ENCODE peak calls at places on chromosomes 1 and 21, in ten cellular contexts. M, E, S, D, G, O, J, N, V and L are unnamed samples.

GRCh38 chr1:43019226-43019625 is 60.6 kb upstream of the SLC2A1 start:
- DNase-seq in M (no peak), E (no peak), S (no peak), D (no peak), G (no peak), O (no peak), J (no peak), N (no peak), V (no peak), L (no peak)

GRCh38 chr1:147492207-147492606 is 49.1 kb upstream of the BCL9 start:
- DNase-seq in M (no peak), E (no peak), S (no peak), D (no peak), G (no peak), O (no peak), J (no peak), N (no peak), V (no peak), L (no peak)

GRCh38 chr1:44553771-44554170 is 120.5 kb downstream of the TMEM53 start:
- DNase-seq in M (no peak), E (no peak), S (no peak), D (no peak), G (no peak), O (no peak), J (no peak), N (no peak), V (no peak), L (no peak)

GRCh38 chr1:20371883-20372282 is 81.2 kb downstream of the VWA5B1 start:
- DNase-seq in M (no peak), E (no peak), S (no peak), D (no peak), G (no peak), O (no peak), J (no peak), N (no peak), V (no peak), L (no peak)

GRCh38 chr21:41316641-41317392 is at the start of gene FAM3B:
- DNase-seq in M (peak), E (peak), S (peak), D (peak), G (no peak), O (no peak), J (no peak), N (peak), V (no peak), L (no peak)

GRCh38 chr1:28297826-28298225 is 31.0 kb upstream of the MED18 start:
- DNase-seq in M (no peak), E (no peak), S (no peak), D (no peak), G (no peak), O (no peak), J (no peak), N (no peak), V (no peak), L (no peak)

GRCh38 chr1:194230351-194231144 is 1044.1 kb upstream of the B3GALT2 start:
- DNase-seq in M (no peak), E (no peak), S (no peak), D (no peak), G (no peak), O (no peak), J (no peak), N (no peak), V (no peak), L (no peak)

GRCh38 chr21:44449473-44450363 is 5.6 kb upstream of the LRRC3 start:
- DNase-seq in M (no peak), E (no peak), S (no peak), D (no peak), G (no peak), O (no peak), J (peak), N (peak), V (no peak), L (no peak)

GRCh38 chr1:94669213-94669612 is 127.7 kb upstream of the F3 start:
- DNase-seq in M (no peak), E (no peak), S (no peak), D (no peak), G (no peak), O (no peak), J (no peak), N (no peak), V (no peak), L (no peak)

GRCh38 chr1:23837905-23838304 is 12.7 kb upstream of the HMGCL start:
- DNase-seq in M (peak), E (peak), S (peak), D (no peak), G (no peak), O (no peak), J (no peak), N (no peak), V (no peak), L (no peak)

GRCh38 chr1:247373721-247374141 is 42.1 kb upstream of the ZNF496 start:
- DNase-seq in M (peak), E (peak), S (peak), D (no peak), G (no peak), O (no peak), J (no peak), N (peak), V (no peak), L (peak)

GRCh38 chr1:15797614-15798390 is 9.6 kb downstream of the UQCRHL start:
- DNase-seq in M (no peak), E (no peak), S (no peak), D (no peak), G (no peak), O (no peak), J (no peak), N (no peak), V (no peak), L (no peak)

GRCh38 chr1:4594286-4594991 is 60.0 kb upstream of the AJAP1 start:
- DNase-seq in M (no peak), E (no peak), S (no peak), D (no peak), G (no peak), O (no peak), J (no peak), N (no peak), V (no peak), L (no peak)

GRCh38 chr1:158007949-158008386 is 14.5 kb downstream of the KIRREL1 start:
- DNase-seq in M (no peak), E (no peak), S (no peak), D (no peak), G (no peak), O (no peak), J (no peak), N (no peak), V (no peak), L (no peak)

GRCh38 chr1:151693057-151693651 is 23.4 kb downstream of the CELF3 start:
- DNase-seq in M (no peak), E (no peak), S (peak), D (no peak), G (no peak), O (no peak), J (no peak), N (no peak), V (no peak), L (no peak)

GRCh38 chr1:10693497-10694273 is 102.8 kb downstream of the CASZ1 start:
- DNase-seq in M (peak), E (peak), S (peak), D (no peak), G (no peak), O (no peak), J (no peak), N (peak), V (no peak), L (no peak)

GRCh38 chr1:17527036-17527914 is 12.2 kb upstream of the ARHGEF10L start:
- DNase-seq in M (no peak), E (peak), S (no peak), D (no peak), G (no peak), O (no peak), J (no peak), N (no peak), V (no peak), L (no peak)

GRCh38 chr1:222749927-222750326 is 12.9 kb downstream of the FAM177B start:
- DNase-seq in M (no peak), E (no peak), S (peak), D (no peak), G (no peak), O (no peak), J (no peak), N (no peak), V (no peak), L (no peak)

GRCh38 chr1:40394456-40395172 is 21.1 kb downstream of the SMAP2 start:
- DNase-seq in M (no peak), E (no peak), S (no peak), D (no peak), G (no peak), O (no peak), J (no peak), N (no peak), V (no peak), L (no peak)

GRCh38 chr1:224262373-224263054 is 67.5 kb downstream of the NVL start:
- DNase-seq in M (no peak), E (no peak), S (no peak), D (no peak), G (no peak), O (no peak), J (no peak), N (no peak), V (no peak), L (no peak)

GRCh38 chr1:85628791-85629531 is 48.4 kb downstream of the CCN1 start:
- DNase-seq in M (peak), E (peak), S (peak), D (no peak), G (peak), O (no peak), J (peak), N (no peak), V (no peak), L (no peak)

GRCh38 chr1:169012416-169012815 is 94.1 kb upstream of the ATP1B1 start:
- DNase-seq in M (no peak), E (no peak), S (no peak), D (no peak), G (no peak), O (no peak), J (no peak), N (no peak), V (no peak), L (no peak)

GRCh38 chr1:115114308-115114707 is 25.0 kb upstream of the TSPAN2 start:
- DNase-seq in M (no peak), E (no peak), S (no peak), D (no peak), G (no peak), O (no peak), J (no peak), N (no peak), V (no peak), L (no peak)

GRCh38 chr1:161139765-161140164 is 7.3 kb upstream of the DEDD start:
- DNase-seq in M (no peak), E (no peak), S (peak), D (no peak), G (no peak), O (no peak), J (no peak), N (peak), V (no peak), L (no peak)

GRCh38 chr1:164311376-164311775 is 247.6 kb upstream of the PBX1 start:
- DNase-seq in M (no peak), E (no peak), S (no peak), D (no peak), G (no peak), O (no peak), J (no peak), N (no peak), V (no peak), L (no peak)

DNA sequence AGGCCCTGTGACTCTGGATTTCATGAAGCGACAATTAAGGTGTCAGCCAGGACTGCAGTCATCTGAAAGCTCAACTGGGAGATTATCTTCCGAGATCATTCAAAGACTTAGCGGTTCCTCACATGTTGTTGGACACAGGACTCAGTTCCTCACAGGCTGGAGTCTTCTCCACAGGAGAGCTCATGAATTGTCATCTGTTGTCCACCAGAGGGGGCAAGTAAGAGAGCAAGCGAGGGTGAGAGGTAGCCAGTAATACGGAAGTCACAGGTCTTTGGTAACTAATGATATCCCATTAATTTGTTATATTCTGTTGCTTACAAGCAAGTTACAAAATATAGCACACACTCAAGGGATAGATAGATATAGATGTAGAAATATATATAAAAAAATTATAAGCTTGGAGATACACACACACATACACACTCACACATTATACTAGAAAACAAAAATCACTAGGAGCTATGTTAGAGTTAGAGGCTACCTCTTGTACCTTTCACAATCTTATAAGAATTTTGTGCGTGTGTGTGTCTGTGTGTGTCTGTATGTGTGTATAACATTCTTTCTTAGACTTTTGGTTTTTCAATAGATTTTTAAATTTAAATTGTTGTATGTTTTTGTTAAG is 1695.3 kb downstream of the BRINP3 start:
- DNase-seq in M (no peak), E (no peak), S (peak), D (no peak), G (peak), O (no peak), J (no peak), N (peak), V (no peak), L (no peak)
- TF ChIP-seq CTCF in M (peak), E (no peak), S (peak), D (no peak), G (peak), O (no peak), J (peak), N (peak), V (no peak), L (no peak)

DNA sequence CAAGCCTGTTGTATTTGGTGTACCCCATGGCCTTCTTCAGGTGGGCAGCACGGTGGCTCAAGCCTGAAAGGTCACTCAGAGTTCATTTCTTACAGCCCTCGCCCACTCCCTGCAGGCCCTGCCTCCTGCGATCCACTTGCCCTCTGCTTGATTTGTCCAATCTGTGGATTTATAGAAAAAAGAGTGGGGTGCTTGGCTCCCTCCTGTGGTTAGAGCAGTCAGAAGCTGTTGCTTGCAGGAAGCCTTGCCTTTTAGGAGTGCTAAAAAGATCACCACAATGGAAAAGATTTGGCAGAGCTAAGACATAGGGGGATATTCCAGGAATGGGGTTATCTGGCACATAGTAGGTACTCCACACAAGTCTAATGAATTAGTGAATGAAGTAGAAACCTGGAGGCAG is 108.0 kb upstream of the TRABD2B start:
- DNase-seq in M (no peak), E (no peak), S (peak), D (no peak), G (no peak), O (no peak), J (no peak), N (no peak), V (no peak), L (no peak)
- TF ChIP-seq CTCF in M (no peak), E (no peak), S (peak), D (no peak), G (peak), O (no peak), J (no peak), N (no peak), V (no peak), L (no peak)

GRCh38 chr1:202237052-202237451 is 43.5 kb downstream of the LGR6 start:
- DNase-seq in M (no peak), E (peak), S (peak), D (peak), G (no peak), O (no peak), J (peak), N (peak), V (no peak), L (no peak)
- TF ChIP-seq CTCF in M (peak), E (peak), S (peak), D (peak), G (peak), O (no peak), J (peak), N (no peak), V (no peak), L (no peak)

GRCh38 chr1:201186212-201186611 is 4.4 kb upstream of the IGFN1 start:
- DNase-seq in M (no peak), E (no peak), S (no peak), D (no peak), G (no peak), O (no peak), J (no peak), N (no peak), V (no peak), L (no peak)

GRCh38 chr1:201184307-201184706 is 6.3 kb upstream of the IGFN1 start:
- DNase-seq in M (no peak), E (no peak), S (no peak), D (no peak), G (no peak), O (no peak), J (no peak), N (no peak), V (no peak), L (no peak)

GRCh38 chr1:201185527-201186128 is 5.0 kb upstream of the IGFN1 start:
- DNase-seq in M (no peak), E (no peak), S (no peak), D (no peak), G (no peak), O (no peak), J (no peak), N (no peak), V (no peak), L (no peak)

GRCh38 chr1:201183728-201184127 is 6.9 kb upstream of the IGFN1 start:
- DNase-seq in M (no peak), E (no peak), S (no peak), D (no peak), G (no peak), O (no peak), J (no peak), N (no peak), V (peak), L (no peak)

GRCh38 chr1:201184734-201185453 is 5.7 kb upstream of the IGFN1 start:
- DNase-seq in M (no peak), E (peak), S (peak), D (no peak), G (peak), O (no peak), J (no peak), N (peak), V (peak), L (no peak)
- TF ChIP-seq CTCF in M (peak), E (peak), S (peak), D (peak), G (peak), O (no peak), J (no peak), N (peak), V (peak), L (no peak)

DNA sequence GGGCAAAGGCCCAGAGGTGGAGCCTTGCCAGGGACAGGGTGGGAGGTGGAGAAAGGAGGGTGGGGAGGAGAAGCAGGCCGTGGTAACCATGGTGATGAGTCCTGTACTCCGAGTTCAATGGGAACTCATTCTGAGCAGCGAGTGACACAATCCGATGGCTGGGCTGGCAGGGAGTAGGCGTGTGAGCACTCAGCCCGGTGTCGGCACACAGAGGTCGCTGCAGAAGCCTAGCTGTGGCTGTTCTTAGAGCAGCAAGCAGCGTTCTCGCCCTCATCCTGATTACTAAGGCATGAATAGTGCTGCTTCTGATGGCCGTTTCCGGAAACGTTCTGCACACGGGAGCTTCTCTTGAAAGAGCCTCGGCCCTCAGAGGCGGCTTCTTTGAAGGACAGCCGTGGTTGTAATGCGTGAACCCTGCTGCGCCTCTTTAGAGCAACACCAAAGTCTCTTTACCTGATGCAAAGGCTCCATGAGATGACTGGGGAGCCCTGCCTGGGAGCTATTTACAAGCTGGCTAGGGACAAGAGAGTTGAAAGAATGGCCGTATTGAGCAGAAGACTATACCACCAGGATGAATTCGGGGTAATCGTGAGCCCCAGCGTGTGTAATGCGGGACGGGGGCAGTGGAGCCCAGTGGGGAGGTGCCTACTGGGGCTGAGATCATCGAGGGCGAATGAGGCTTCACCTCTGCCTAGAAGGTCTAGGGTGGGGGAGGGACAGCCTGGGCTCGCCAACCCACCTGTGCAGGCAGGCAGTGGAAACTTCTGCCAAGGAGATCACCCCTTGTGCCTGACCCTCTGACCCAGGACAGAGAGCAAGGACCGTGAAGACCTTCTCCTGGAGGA is 72.8 kb upstream of the PAX7 start:
- DNase-seq in M (peak), E (peak), S (peak), D (no peak), G (no peak), O (no peak), J (no peak), N (peak), V (no peak), L (no peak)
- TF ChIP-seq CTCF in M (no peak), E (no peak), S (peak), D (no peak), G (no peak), O (no peak), J (no peak), N (no peak), V (no peak), L (no peak)

GRCh38 chr1:210232524-210233215 is at the start of gene SERTAD4:
- DNase-seq in M (peak), E (peak), S (peak), D (no peak), G (no peak), O (no peak), J (peak), N (peak), V (no peak), L (no peak)
- TF ChIP-seq CTCF in M (no peak), E (no peak), S (no peak), D (no peak), G (no peak), O (no peak), J (no peak), N (no peak), V (no peak), L (no peak)

GRCh38 chr1:205590457-205590768 is 41.4 kb downstream of the ELK4 start:
- DNase-seq in M (no peak), E (no peak), S (no peak), D (peak), G (no peak), O (no peak), J (no peak), N (no peak), V (no peak), L (no peak)

GRCh38 chr1:205587576-205587975 is 44.2 kb downstream of the ELK4 start:
- DNase-seq in M (no peak), E (peak), S (no peak), D (peak), G (no peak), O (no peak), J (no peak), N (no peak), V (no peak), L (no peak)

GRCh38 chr1:205589618-205590456 is 42.0 kb downstream of the ELK4 start:
- DNase-seq in M (no peak), E (no peak), S (no peak), D (peak), G (no peak), O (no peak), J (no peak), N (no peak), V (no peak), L (no peak)

GRCh38 chr1:205590777-205591513 is 40.9 kb downstream of the ELK4 start:
- DNase-seq in M (no peak), E (no peak), S (no peak), D (peak), G (no peak), O (no peak), J (no peak), N (no peak), V (no peak), L (no peak)

GRCh38 chr1:205588691-205589445 is 42.9 kb downstream of the ELK4 start:
- DNase-seq in M (no peak), E (peak), S (peak), D (peak), G (no peak), O (no peak), J (no peak), N (peak), V (no peak), L (no peak)
- TF ChIP-seq CTCF in M (peak), E (peak), S (peak), D (no peak), G (peak), O (no peak), J (no peak), N (no peak), V (no peak), L (no peak)